ENCODE peak calls at places on chromosomes 2 and 18, in seven cellular contexts. S, P, I, Z, R, Y and D are unnamed samples.

GRCh38 chr2:62471816-62472215 is 34.2 kb downstream of the TMEM17 start:
- DNase-seq in Z (no peak), I (no peak), R (no peak), Y (no peak), S (no peak), P (no peak), D (no peak)

GRCh38 chr2:157395811-157396210 is 48.1 kb downstream of the CYTIP start:
- DNase-seq in S (no peak), I (no peak), Z (peak), Y (no peak), P (no peak), R (no peak), D (no peak)

GRCh38 chr2:197306691-197307030 is 3.9 kb downstream of the ANKRD44 start:
- DNase-seq in Z (peak), S (no peak), R (peak), P (peak), I (no peak), Y (no peak), D (peak)

GRCh38 chr2:20422679-20423271 is 24.1 kb upstream of the RHOB start:
- DNase-seq in Y (peak), S (no peak), P (no peak), Z (peak), R (peak), I (peak), D (no peak)

GRCh38 chr2:121790276-121790956 is 35.0 kb downstream of the TSN start:
- DNase-seq in Z (peak), R (no peak), I (peak), P (no peak), S (peak), Y (peak), D (no peak)

GRCh38 chr2:160993543-160994090 is 166.6 kb upstream of the TANK start:
- DNase-seq in R (no peak), Z (no peak), I (no peak), P (no peak), S (no peak), Y (no peak), D (no peak)

GRCh38 chr2:61045999-61046398 is 19.7 kb upstream of the SANBR start:
- DNase-seq in Y (no peak), I (peak), P (no peak), Z (no peak), R (no peak), S (peak), D (no peak)

GRCh38 chr18:10591891-10592290 is 66.1 kb downstream of the NAPG start:
- DNase-seq in P (no peak), R (no peak), S (no peak), Z (no peak), Y (no peak), I (no peak), D (no peak)

GRCh38 chr2:44296653-44297052 is 21.4 kb downstream of the SLC3A1 start:
- DNase-seq in R (no peak), Z (no peak), Y (no peak), I (no peak), S (no peak), P (no peak), D (no peak)

GRCh38 chr2:19264847-19265246 is 93.6 kb downstream of the OSR1 start:
- DNase-seq in I (no peak), Y (no peak), Z (no peak), R (no peak), S (no peak), P (no peak), D (no peak)

GRCh38 chr2:199147216-199147615 is 310.5 kb downstream of the SATB2 start:
- DNase-seq in Z (no peak), P (no peak), I (peak), R (no peak), S (peak), Y (no peak), D (no peak)

GRCh38 chr18:67717800-67718199 is 201.3 kb upstream of the DSEL start:
- DNase-seq in R (no peak), Y (no peak), Z (no peak), P (no peak), S (no peak), I (no peak), D (no peak)

GRCh38 chr2:220104871-220105351 is 477.5 kb downstream of the SLC4A3 start:
- DNase-seq in Z (peak), P (no peak), I (peak), S (peak), Y (peak), R (no peak), D (no peak)

GRCh38 chr2:174058022-174058421 is 92.8 kb upstream of the SP3 start:
- DNase-seq in Z (no peak), R (no peak), S (no peak), I (no peak), Y (no peak), P (no peak), D (no peak)

GRCh38 chr2:158724803-158725271 is 70.3 kb upstream of the DAPL1 start:
- DNase-seq in R (no peak), I (no peak), S (no peak), Y (no peak), Z (peak), P (no peak), D (no peak)

GRCh38 chr2:230895536-230896345 is 29.3 kb downstream of the GPR55 start:
- DNase-seq in Z (no peak), P (no peak), S (no peak), I (no peak), Y (no peak), R (no peak), D (no peak)

GRCh38 chr2:197184959-197185586 is 125.5 kb downstream of the ANKRD44 start:
- DNase-seq in Z (peak), Y (no peak), I (peak), P (no peak), R (no peak), S (peak), D (no peak)

GRCh38 chr2:113240150-113240914 is 38.4 kb downstream of the PAX8 start:
- DNase-seq in S (peak), I (peak), P (no peak), R (no peak), Y (no peak), Z (peak), D (peak)

GRCh38 chr2:97914691-97915213 is 81.0 kb downstream of the TMEM131 start:
- DNase-seq in Z (no peak), P (no peak), R (no peak), Y (no peak), I (no peak), S (no peak), D (no peak)

GRCh38 chr18:21636769-21637168 is 24.7 kb downstream of the SNRPD1 start:
- DNase-seq in I (no peak), S (no peak), Y (no peak), R (no peak), P (no peak), Z (no peak), D (no peak)

GRCh38 chr2:158060862-158061435 is 40.7 kb upstream of the UPP2 start:
- DNase-seq in I (peak), R (no peak), Y (peak), S (peak), Z (no peak), P (no peak), D (no peak)

GRCh38 chr18:54775686-54776085 is 52.6 kb upstream of the RAB27B start:
- DNase-seq in Y (peak), S (peak), P (no peak), Z (peak), I (peak), R (peak), D (no peak)

GRCh38 chr2:109466674-109467575 is 146.8 kb downstream of the SEPTIN10 start:
- DNase-seq in R (peak), Y (no peak), Z (peak), P (no peak), I (peak), S (peak), D (no peak)

GRCh38 chr2:160970052-160970846 is 190.0 kb upstream of the TANK start:
- DNase-seq in P (peak), I (peak), S (peak), Z (peak), Y (peak), R (peak), D (peak)

GRCh38 chr2:118431586-118431985 is 343.3 kb downstream of the INSIG2 start:
- DNase-seq in R (no peak), I (no peak), P (no peak), Z (no peak), Y (no peak), S (no peak), D (no peak)

GRCh38 chr18:3513481-3513880 is 63.5 kb downstream of the TGIF1 start:
- DNase-seq in I (no peak), S (no peak), R (peak), Z (no peak), Y (no peak), P (no peak), D (no peak)

GRCh38 chr2:127961729-127962128 is 66.1 kb downstream of the SAP130 start:
- DNase-seq in I (no peak), S (no peak), Y (peak), R (no peak), P (no peak), Z (no peak), D (no peak)

GRCh38 chr2:234611209-234611608 is 114.3 kb upstream of the ARL4C start:
- DNase-seq in Y (peak), S (no peak), Z (no peak), R (peak), P (no peak), I (peak), D (no peak)

GRCh38 chr2:238640486-238640885 is 207.4 kb upstream of the TWIST2 start:
- DNase-seq in R (no peak), P (no peak), Z (no peak), Y (no peak), S (no peak), I (no peak), D (no peak)

GRCh38 chr2:144304127-144304665 is 215.7 kb downstream of the ZEB2 start:
- DNase-seq in I (no peak), Y (no peak), R (no peak), P (no peak), S (no peak), Z (no peak), D (no peak)

DNA sequence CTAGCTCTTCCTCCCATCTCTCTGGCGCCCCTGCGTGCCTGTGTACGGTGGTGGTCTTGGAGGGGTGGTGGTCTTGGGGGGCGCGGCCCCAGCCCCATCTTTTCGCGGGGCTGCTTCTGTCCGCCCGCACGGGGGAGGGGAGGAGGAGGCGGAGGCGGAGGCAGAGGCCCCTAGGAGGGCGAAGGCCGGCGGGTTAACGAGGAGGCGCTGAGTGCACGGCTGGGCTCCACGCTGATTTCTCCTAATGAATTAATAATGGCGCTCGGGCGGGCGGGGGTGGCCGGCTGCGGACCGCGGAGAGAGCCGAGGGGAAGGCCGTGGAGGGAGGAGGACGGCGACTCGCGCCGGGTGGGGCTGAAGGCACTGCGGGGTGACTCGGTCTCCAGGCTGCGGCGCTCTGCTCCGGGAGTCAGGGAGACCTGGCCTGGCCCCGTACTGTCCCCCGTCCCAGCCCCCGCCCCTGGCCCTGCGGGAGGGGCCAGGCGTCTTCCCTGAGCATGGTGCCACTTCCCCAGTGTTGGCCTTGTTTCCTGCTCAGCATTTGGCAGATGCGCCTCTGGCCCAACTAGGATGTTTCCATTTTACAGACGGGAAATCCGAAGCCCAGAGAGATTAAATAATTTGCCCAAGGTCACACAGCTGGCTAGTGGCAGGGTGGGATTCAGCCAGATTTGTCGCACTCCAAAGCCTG is 6.0 kb downstream of the GAREM2 start:
- DNase-seq in P (peak), Z (no peak), S (no peak), Y (peak), I (peak), R (peak), D (peak)
- H3K9ac ChIP-seq in P (peak), Z (no peak), S (peak), Y (peak), I (peak), R (peak), D (peak)

DNA sequence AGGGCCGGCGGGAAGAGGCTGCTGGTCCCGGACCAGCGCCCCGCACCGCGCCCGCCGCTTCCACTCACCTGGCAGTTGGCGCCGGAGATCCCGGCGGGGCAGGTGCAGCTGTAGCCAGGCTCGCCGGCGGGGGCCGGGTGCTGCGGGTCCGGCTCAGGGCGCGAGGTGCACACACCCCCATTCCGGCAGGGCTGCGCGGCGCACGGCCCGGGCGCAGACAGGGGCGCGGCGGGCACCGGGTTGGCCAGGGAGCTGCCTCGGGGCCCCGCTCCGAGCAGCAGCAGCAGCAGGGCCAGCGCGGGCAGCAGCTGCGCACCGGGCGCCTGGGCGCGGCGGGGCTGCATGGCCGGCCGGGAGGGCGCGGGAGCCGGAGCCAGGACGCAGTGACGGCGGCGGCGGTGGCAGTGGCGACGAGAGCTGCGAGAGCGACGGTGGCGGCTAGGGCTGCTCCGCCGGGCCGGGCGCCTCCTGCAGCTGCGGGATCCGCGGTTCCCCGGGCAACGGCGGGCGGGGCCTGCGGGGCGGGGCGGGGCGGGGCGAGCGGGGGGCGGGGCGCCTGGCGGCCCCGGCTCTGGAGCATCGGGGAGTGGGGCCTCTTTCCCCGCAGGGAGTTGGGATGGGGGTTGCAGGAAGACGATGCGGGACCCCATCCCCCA is at the start of gene DNER:
- DNase-seq in Z (no peak), I (peak), P (no peak), Y (peak), S (no peak), R (peak), D (peak)
- H3K9ac ChIP-seq in Z (no peak), I (no peak), P (no peak), Y (peak), S (peak), R (peak), D (no peak)

GRCh38 chr2:96315005-96315399 is 9.7 kb upstream of the SNRNP200 start:
- DNase-seq in I (no peak), Z (no peak), Y (no peak), S (no peak), P (no peak), R (no peak), D (no peak)
- H3K9ac ChIP-seq in I (no peak), Z (no peak), Y (no peak), S (no peak), P (no peak), R (no peak), D (no peak)

DNA sequence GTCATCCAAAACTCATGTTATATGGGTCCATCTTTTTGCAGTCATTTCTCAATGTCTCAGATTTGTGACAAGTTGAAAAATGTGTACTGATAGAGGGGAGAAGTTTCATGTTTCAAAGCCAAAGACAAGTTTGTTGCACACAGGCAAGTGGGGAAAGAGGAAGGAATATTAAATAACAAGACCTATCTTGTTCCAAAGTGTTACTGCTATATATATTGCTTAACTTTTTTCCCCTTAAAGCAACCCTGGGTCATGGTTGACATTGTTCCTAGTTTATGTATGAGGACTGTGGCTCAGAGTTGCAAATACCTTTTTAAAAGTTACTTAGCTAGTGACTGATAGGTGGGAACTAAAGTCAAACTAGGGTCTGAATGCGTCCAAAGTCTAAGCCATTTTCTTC is 1.7 kb downstream of the ITGA4 start:
- DNase-seq in I (peak), P (no peak), Z (peak), S (no peak), R (peak), Y (no peak), D (no peak)
- H3K9ac ChIP-seq in I (no peak), P (peak), Z (no peak), S (peak), R (peak), Y (no peak), D (peak)